ENCODE peak calls at places on chromosomes 6 and 20, in seven cellular contexts. O, J, Y, F, V, N and D are unnamed samples.

GRCh38 chr6:72032056-72032455 is 145.7 kb downstream of the RIMS1 start:
- DNase-seq in O (no peak), J (no peak), Y (no peak), F (no peak), V (no peak), N (no peak), D (no peak)

GRCh38 chr20:52047811-52048302 is 143.7 kb downstream of the ZFP64 start:
- DNase-seq in O (no peak), J (no peak), Y (peak; percentile 26), F (peak; percentile 9), V (no peak), N (no peak), D (no peak)

GRCh38 chr20:57695012-57695411 is 14.8 kb downstream of the PMEPA1 start:
- DNase-seq in O (no peak), J (no peak), Y (no peak), F (no peak), V (no peak), N (peak; percentile 48), D (no peak)

GRCh38 chr20:61845276-61845675 is 220.4 kb downstream of the TAF4 start:
- DNase-seq in O (no peak), J (no peak), Y (no peak), F (no peak), V (no peak), N (no peak), D (no peak)

GRCh38 chr6:152129606-152130249 is 322.2 kb downstream of the ESR1 start:
- DNase-seq in O (no peak), J (no peak), Y (peak; percentile 92), F (no peak), V (no peak), N (no peak), D (no peak)

GRCh38 chr20:59131541-59132285 is 31.9 kb upstream of the ZNF831 start:
- DNase-seq in O (no peak), J (no peak), Y (no peak), F (no peak), V (no peak), N (no peak), D (no peak)

GRCh38 chr6:43396408-43397149 is 27.1 kb upstream of the ZNF318 start:
- DNase-seq in O (no peak), J (no peak), Y (no peak), F (peak; percentile 21), V (no peak), N (no peak), D (no peak)

GRCh38 chr20:57761413-57761734 is 51.6 kb upstream of the PMEPA1 start:
- DNase-seq in O (no peak), J (no peak), Y (no peak), F (no peak), V (no peak), N (no peak), D (no peak)

GRCh38 chr6:107789361-107789760 is 34.8 kb downstream of the SCML4 start:
- DNase-seq in O (no peak), J (no peak), Y (no peak), F (no peak), V (no peak), N (no peak), D (no peak)

GRCh38 chr20:22908944-22909343 is 126.2 kb upstream of the SSTR4 start:
- DNase-seq in O (peak; percentile 47), J (no peak), Y (no peak), F (no peak), V (no peak), N (no peak), D (peak; percentile 36)

GRCh38 chr6:12114055-12114503 is 102.0 kb downstream of the HIVEP1 start:
- DNase-seq in O (no peak), J (no peak), Y (no peak), F (no peak), V (no peak), N (no peak), D (no peak)

GRCh38 chr6:10268111-10268510 is 146.8 kb downstream of the TFAP2A start:
- DNase-seq in O (no peak), J (no peak), Y (no peak), F (no peak), V (no peak), N (no peak), D (no peak)

GRCh38 chr20:48338717-48339116 is 489.1 kb downstream of the PREX1 start:
- DNase-seq in O (no peak), J (no peak), Y (no peak), F (no peak), V (no peak), N (no peak), D (no peak)

GRCh38 chr6:135347887-135348286 is 149.7 kb downstream of the AHI1 start:
- DNase-seq in O (no peak), J (no peak), Y (no peak), F (no peak), V (no peak), N (no peak), D (no peak)

GRCh38 chr6:142749556-142749955 is 195.4 kb downstream of the HIVEP2 start:
- DNase-seq in O (no peak), J (no peak), Y (no peak), F (no peak), V (no peak), N (no peak), D (no peak)

GRCh38 chr20:39516964-39517363 is 554.8 kb downstream of the DHX35 start:
- DNase-seq in O (no peak), J (no peak), Y (no peak), F (peak; percentile 21), V (no peak), N (no peak), D (no peak)

GRCh38 chr20:44642203-44643153 is 9.0 kb downstream of the ADA start:
- DNase-seq in O (peak; percentile 62), J (peak; percentile 73), Y (peak; percentile 89), F (peak; percentile 78), V (peak; percentile 73), N (no peak), D (peak; percentile 25)

GRCh38 chr6:56959938-56960337 is 5.0 kb downstream of the BEND6 start:
- DNase-seq in O (no peak), J (no peak), Y (peak; percentile 33), F (no peak), V (no peak), N (no peak), D (no peak)
- TF ChIP-seq POLR2A in O (no peak), J (no peak), Y (no peak), F (no peak), V (no peak), N (no peak), D (no peak)

DNA sequence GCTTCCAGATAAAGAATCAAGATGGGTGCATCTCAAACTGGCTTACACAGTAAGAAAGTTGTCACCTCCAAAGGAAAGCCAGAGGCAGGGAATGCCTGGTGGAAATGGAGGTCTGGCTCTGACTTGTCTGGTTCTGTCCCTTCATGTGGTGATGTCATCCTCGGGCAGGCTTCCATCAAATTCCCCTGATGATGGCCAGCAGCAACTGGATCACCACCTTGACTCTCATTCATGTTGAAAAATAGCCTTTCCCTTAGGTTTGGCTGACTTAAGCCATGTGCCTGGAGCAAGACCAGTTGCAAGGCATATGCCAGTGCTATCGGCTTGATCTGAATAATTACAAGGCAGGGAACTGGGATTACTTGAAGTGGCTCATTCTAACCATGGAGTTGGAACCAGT is 28.8 kb downstream of the IMPG1 start:
- DNase-seq in O (no peak), J (no peak), Y (no peak), F (no peak), V (no peak), N (no peak), D (no peak)
- TF ChIP-seq POLR2A in O (no peak), J (no peak), Y (no peak), F (no peak), V (no peak), N (no peak), D (no peak)

GRCh38 chr20:63627129-63627699 is 313 bp upstream of the GMEB2 start:
- DNase-seq in O (peak; percentile 94), J (peak; percentile 99), Y (peak; percentile 93), F (peak; percentile 98), V (peak; percentile 95), N (peak; percentile 87), D (peak; percentile 97)

GRCh38 chr20:63625771-63626423 is 1.0 kb downstream of the GMEB2 start:
- DNase-seq in O (peak; percentile 51), J (no peak), Y (no peak), F (peak; percentile 51), V (no peak), N (no peak), D (peak; percentile 62)

GRCh38 chr20:63627700-63628245 is 872 bp upstream of the GMEB2 start:
- DNase-seq in O (peak; percentile 26), J (no peak), Y (no peak), F (no peak), V (no peak), N (no peak), D (no peak)

GRCh38 chr20:63626424-63627128 is at the start of gene GMEB2:
- DNase-seq in O (peak; percentile 88), J (peak; percentile 80), Y (no peak), F (peak; percentile 84), V (peak; percentile 76), N (peak; percentile 21), D (peak; percentile 89)

GRCh38 chr20:63628246-63628975 is 1.5 kb upstream of the GMEB2 start:
- DNase-seq in O (peak; percentile 44), J (no peak), Y (peak; percentile 83), F (peak; percentile 95), V (peak; percentile 77), N (peak; percentile 75), D (peak; percentile 85)
- TF ChIP-seq POLR2A in O (peak; percentile 90), J (peak; percentile 9), Y (no peak), F (peak; percentile 57), V (no peak), N (peak; percentile 70), D (peak; percentile 76)

DNA sequence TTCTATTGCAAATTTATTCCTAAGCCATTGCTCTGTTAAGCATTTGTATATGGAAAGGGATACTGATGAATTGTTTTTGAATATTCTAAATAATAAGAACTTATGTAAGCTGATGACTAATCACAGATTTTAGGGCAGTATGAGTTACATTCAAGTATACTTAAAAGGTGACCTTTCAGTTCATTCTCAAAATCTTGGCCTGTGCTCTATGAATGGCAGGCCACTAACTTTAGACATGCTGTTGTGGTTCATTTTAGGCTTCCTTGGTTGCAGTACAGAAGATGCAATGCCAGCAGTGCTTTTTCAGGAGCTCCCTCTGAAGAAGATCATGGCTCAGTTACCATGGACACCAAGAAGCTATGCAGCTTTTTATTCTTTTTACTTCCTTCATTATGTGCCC is 380.4 kb downstream of the CENPW start:
- DNase-seq in O (no peak), J (no peak), Y (no peak), F (no peak), V (no peak), N (no peak), D (no peak)
- TF ChIP-seq POLR2A in O (no peak), J (no peak), Y (no peak), F (no peak), V (no peak), N (no peak), D (no peak)

GRCh38 chr20:10671221-10671849 is 2.5 kb downstream of the JAG1 start:
- DNase-seq in O (peak; percentile 24), J (peak; percentile 98), Y (peak; percentile 92), F (peak; percentile 98), V (peak; percentile 81), N (no peak), D (peak; percentile 82)
- TF ChIP-seq POLR2A in O (no peak), J (peak; percentile 31), Y (no peak), F (peak; percentile 6), V (no peak), N (no peak), D (no peak)